ENCODE peak calls at places on chromosomes 16 and 17, in seven cellular contexts. N is NCI-H1048; S is AG08395; Y is substantia nigra; G is HEK293T; R is heart right ventricle; V is naive thymus-derived CD4-positive, alpha-beta T cell. W is an unnamed sample.

GRCh38 chr17:2138318-2138717 is 83.4 kb downstream of the HIC1 start:
- DNase-seq in R (no peak), N (no peak), G (peak; percentile 49), S (peak; percentile 15), Y (no peak), V (no peak), W (peak; percentile 14)

GRCh38 chr17:75759457-75759856 is 5.5 kb downstream of the GALK1 start:
- DNase-seq in V (no peak), Y (no peak), N (no peak), S (no peak), G (no peak), R (peak; percentile 7), W (no peak)

GRCh38 chr17:9285602-9286001 is 264.3 kb downstream of the NTN1 start:
- DNase-seq in G (no peak), R (no peak), S (peak; percentile 18), Y (no peak), N (no peak), V (no peak), W (no peak)

GRCh38 chr16:89576173-89577054 is 856 bp downstream of the CPNE7 start:
- DNase-seq in G (no peak), N (no peak), Y (no peak), S (no peak), V (no peak), R (no peak), W (no peak)

GRCh38 chr17:5097101-5097834 is 14.4 kb downstream of the ZNF232 start:
- DNase-seq in N (no peak), V (peak; percentile 49), R (peak; percentile 82), Y (no peak), G (no peak), S (no peak), W (no peak)

GRCh38 chr17:76266244-76266938 is 1.2 kb downstream of the UBALD2 start:
- DNase-seq in G (no peak), N (no peak), S (no peak), V (no peak), Y (no peak), R (no peak), W (no peak)

GRCh38 chr17:72166040-72166439 is 45.2 kb downstream of the SOX9 start:
- DNase-seq in R (no peak), S (no peak), V (no peak), Y (no peak), G (no peak), N (no peak), W (no peak)

GRCh38 chr16:56409195-56409594 is 16.1 kb downstream of the AMFR start:
- DNase-seq in R (no peak), V (no peak), Y (no peak), N (no peak), S (peak; percentile 25), G (no peak), W (no peak)

GRCh38 chr17:7234100-7235012 is at the start of gene DVL2:
- DNase-seq in G (peak; percentile 91), Y (peak; percentile 94), S (peak; percentile 96), N (peak; percentile 83), V (peak; percentile 92), R (peak; percentile 96), W (peak; percentile 97)

GRCh38 chr16:69309316-69309715 is 1.8 kb upstream of the VPS4A start:
- DNase-seq in R (no peak), S (no peak), G (no peak), N (no peak), Y (peak; percentile 71), V (no peak), W (no peak)

GRCh38 chr17:72421128-72422092 is 300.6 kb downstream of the SOX9 start:
- DNase-seq in Y (no peak), V (no peak), G (no peak), R (no peak), S (peak; percentile 85), N (no peak), W (no peak)

GRCh38 chr17:35313875-35314409 is 59.5 kb downstream of the SLFN11 start:
- DNase-seq in Y (no peak), S (peak; percentile 5), R (peak; percentile 70), G (no peak), V (peak; percentile 15), N (no peak), W (no peak)

GRCh38 chr17:34207572-34207971 is 47.5 kb upstream of the CCL2 start:
- DNase-seq in V (no peak), G (no peak), S (no peak), R (no peak), Y (no peak), N (no peak), W (no peak)

GRCh38 chr16:24950275-24950674 is 64.9 kb downstream of the ARHGAP17 start:
- DNase-seq in N (no peak), Y (no peak), G (no peak), V (no peak), S (peak; percentile 66), R (no peak), W (no peak)

GRCh38 chr17:29574732-29575510 is 6.4 kb downstream of the TP53I13 start:
- DNase-seq in S (no peak), Y (no peak), N (no peak), G (no peak), V (no peak), R (no peak), W (no peak)

GRCh38 chr16:81167851-81168250 is 70.6 kb upstream of the BCO1 start:
- DNase-seq in G (no peak), N (no peak), V (no peak), S (no peak), Y (no peak), R (peak; percentile 66), W (no peak)

GRCh38 chr17:8621585-8621984 is 8.9 kb downstream of the MYH10 start:
- DNase-seq in N (no peak), G (no peak), S (peak; percentile 20), V (no peak), Y (no peak), R (no peak), W (no peak)

GRCh38 chr16:81946206-81946605 is 65.1 kb downstream of the SDR42E1 start:
- DNase-seq in Y (no peak), G (no peak), R (no peak), S (peak; percentile 47), N (no peak), V (no peak), W (no peak)

GRCh38 chr17:17152385-17152784 is 53.7 kb downstream of the PLD6 start:
- DNase-seq in N (no peak), S (peak; percentile 24), R (peak; percentile 67), V (no peak), Y (no peak), G (no peak), W (no peak)

GRCh38 chr17:81508639-81509047 is 4.0 kb downstream of the ACTG1 start:
- DNase-seq in Y (no peak), V (no peak), R (no peak), N (no peak), G (no peak), S (no peak), W (no peak)

GRCh38 chr17:28727727-28728363 is 743 bp upstream of the NEK8 start:
- DNase-seq in R (peak; percentile 43), S (peak; percentile 7), V (peak; percentile 73), G (no peak), Y (no peak), N (no peak), W (peak; percentile 68)

GRCh38 chr16:1771072-1771863 is at the start of gene NME3:
- DNase-seq in V (peak; percentile 73), G (peak; percentile 69), Y (peak; percentile 63), R (peak; percentile 77), N (no peak), S (peak; percentile 78), W (peak; percentile 38)

GRCh38 chr17:59840329-59840907 is 52.3 kb downstream of the TUBD1 start:
- DNase-seq in R (no peak), V (no peak), S (no peak), N (no peak), G (no peak), Y (no peak), W (peak; percentile 98)

GRCh38 chr17:61007980-61008379 is 330.3 kb downstream of the BCAS3 start:
- DNase-seq in G (no peak), S (no peak), V (no peak), R (peak; percentile 15), Y (no peak), N (no peak), W (no peak)

GRCh38 chr17:82882715-82883446 is 43.1 kb upstream of the ZNF750 start:
- DNase-seq in G (no peak), S (no peak), N (no peak), V (peak; percentile 75), Y (no peak), R (no peak), W (no peak)

GRCh38 chr16:85923153-85924021 is 24.4 kb downstream of the IRF8 start:
- DNase-seq in R (no peak), Y (no peak), N (no peak), S (peak; percentile 20), G (no peak), V (no peak), W (no peak)

GRCh38 chr17:38428150-38428642 is at the start of gene ARHGAP23:
- DNase-seq in S (peak; percentile 94), N (no peak), V (peak; percentile 37), Y (peak; percentile 76), R (peak; percentile 77), G (no peak), W (no peak)

GRCh38 chr16:69112285-69113129 is 7.1 kb downstream of the HAS3 start:
- DNase-seq in S (peak; percentile 72), R (peak; percentile 45), G (peak; percentile 84), N (no peak), V (no peak), Y (no peak), W (peak; percentile 86)

GRCh38 chr17:68759343-68760140 is 158.4 kb upstream of the FAM20A start:
- DNase-seq in R (peak; percentile 88), G (peak; percentile 88), V (no peak), N (peak; percentile 83), Y (peak; percentile 67), S (peak; percentile 93), W (peak; percentile 89)

GRCh38 chr17:41666336-41666680 is 22.4 kb upstream of the EIF1 start:
- DNase-seq in R (no peak), N (no peak), V (no peak), S (no peak), Y (no peak), G (peak; percentile 32), W (peak; percentile 36)

GRCh38 chr16:89918453-89919347 is at the start of gene MC1R:
- DNase-seq in N (no peak), S (no peak), G (peak; percentile 46), R (peak; percentile 35), Y (no peak), V (no peak), W (peak; percentile 85)

GRCh38 chr16:78127130-78127529 is 27.7 kb downstream of the WWOX start:
- DNase-seq in S (peak; percentile 38), G (peak; percentile 15), N (no peak), R (no peak), Y (no peak), V (no peak), W (no peak)

GRCh38 chr17:2940352-2940751 is 123.1 kb downstream of the OR1D5 start:
- DNase-seq in V (no peak), R (peak; percentile 45), Y (peak; percentile 69), G (no peak), S (peak; percentile 30), N (no peak), W (no peak)

GRCh38 chr17:67818110-67819002 is 6.9 kb upstream of the BPTF start:
- DNase-seq in R (no peak), Y (no peak), N (no peak), V (no peak), S (no peak), G (no peak), W (no peak)

GRCh38 chr17:320809-321385 is 31.7 kb downstream of the RPH3AL start:
- DNase-seq in S (no peak), G (no peak), R (no peak), V (no peak), N (no peak), Y (no peak), W (no peak)

GRCh38 chr16:85377388-85378144 is 235.6 kb upstream of the GSE1 start:
- DNase-seq in V (no peak), N (no peak), R (no peak), Y (no peak), G (no peak), S (no peak), W (no peak)

GRCh38 chr16:3518983-3519343 is 18.2 kb downstream of the CLUAP1 start:
- DNase-seq in R (no peak), N (no peak), S (no peak), V (no peak), G (no peak), Y (no peak), W (no peak)

W was measured in HAP-1.